ENCODE peak calls at places on chromosomes 7 and 10, in five cellular contexts. H, X, M, Z and N are unnamed samples.

GRCh38 chr7:158061031-158061630 is 526.5 kb downstream of the PTPRN2 start:
- DNase-seq in H (peak), X (no peak), Z (no peak), M (no peak), N (no peak)

GRCh38 chr7:101410743-101411476 is 48.2 kb downstream of the COL26A1 start:
- DNase-seq in Z (peak), X (peak), M (no peak), H (no peak), N (no peak)

GRCh38 chr7:85608804-85609203 is 421.9 kb upstream of the SEMA3D start:
- DNase-seq in Z (no peak), H (no peak), M (no peak), X (no peak), N (no peak)

GRCh38 chr10:113939212-113939860 is 84.9 kb downstream of the NHLRC2 start:
- DNase-seq in M (no peak), X (no peak), Z (no peak), H (no peak), N (no peak)

GRCh38 chr10:33392706-33393105 is 58.2 kb upstream of the NRP1 start:
- DNase-seq in Z (no peak), H (no peak), M (no peak), X (no peak), N (no peak)

GRCh38 chr10:72108811-72109618 is 20.7 kb upstream of the SPOCK2 start:
- DNase-seq in X (peak), H (no peak), M (no peak), Z (no peak), N (no peak)

GRCh38 chr10:122052702-122053101 is 63.7 kb downstream of the TACC2 start:
- DNase-seq in Z (no peak), X (no peak), M (no peak), H (peak), N (no peak)

GRCh38 chr10:88027570-88027969 is 164.1 kb downstream of the PTEN start:
- DNase-seq in Z (peak), M (no peak), X (no peak), H (peak), N (no peak)

GRCh38 chr10:974785-975074 is 13.5 kb upstream of the GTPBP4 start:
- DNase-seq in Z (no peak), M (no peak), H (no peak), X (no peak), N (no peak)

GRCh38 chr7:139995034-139995915 is 67.5 kb downstream of the PARP12 start:
- DNase-seq in Z (no peak), X (peak), M (no peak), H (peak), N (no peak)

GRCh38 chr10:69056536-69057260 is 31.2 kb upstream of the SRGN start:
- DNase-seq in X (no peak), Z (no peak), H (no peak), M (no peak), N (no peak)

GRCh38 chr10:3779146-3779707 is 5.8 kb downstream of the KLF6 start:
- DNase-seq in H (no peak), Z (no peak), X (peak), M (no peak), N (no peak)

GRCh38 chr7:44057181-44057848 is 8.1 kb downstream of the PGAM2 start:
- DNase-seq in X (no peak), H (peak), Z (no peak), M (no peak), N (no peak)